ENCODE peak calls at places on chromosomes 5 and 9, in nine cellular contexts. U is mucosa of descending colon, V is right atrium auricular region, E is glutamatergic neuron, P is Panc1, H is astrocyte of the cerebellum, B is left ventricle myocardium inferior, O is upper lobe of right lung, R is psoas muscle. J is an unnamed sample.

GRCh38 chr5:74384851-74385250 is 255.7 kb downstream of the ENC1 start:
- DNase-seq in R (no peak), V (no peak), H (peak), E (no peak), B (no peak), U (no peak), P (no peak), O (no peak), J (no peak)

GRCh38 chr9:131275332-131276106 is 791 bp downstream of the FAM78A start:
- DNase-seq in P (no peak), O (no peak), E (peak), V (no peak), U (peak), H (no peak), R (peak), B (peak), J (no peak)

GRCh38 chr5:115351356-115352195 is 55.1 kb upstream of the CCDC112 start:
- DNase-seq in U (no peak), H (no peak), E (no peak), B (no peak), V (no peak), P (no peak), O (no peak), R (no peak), J (no peak)

GRCh38 chr5:126967808-126968466 is 62.4 kb downstream of the MARCHF3 start:
- DNase-seq in H (peak), R (no peak), U (no peak), P (no peak), E (no peak), O (no peak), B (no peak), V (no peak), J (peak)

GRCh38 chr9:10855847-10856246 is 243.0 kb upstream of the PTPRD start:
- DNase-seq in P (no peak), H (no peak), B (no peak), R (no peak), V (no peak), E (no peak), U (no peak), O (no peak), J (no peak)

GRCh38 chr5:167970002-167970401 is 321.4 kb upstream of the WWC1 start:
- DNase-seq in H (peak), U (no peak), E (no peak), P (no peak), V (no peak), B (no peak), R (no peak), O (no peak), J (no peak)

GRCh38 chr5:170330568-170331054 is 33.0 kb upstream of the LCP2 start:
- DNase-seq in P (no peak), H (no peak), B (no peak), E (no peak), O (no peak), V (no peak), U (no peak), R (no peak), J (no peak)

GRCh38 chr9:13284011-13284410 is 4.5 kb upstream of the MPDZ start:
- DNase-seq in B (no peak), H (no peak), U (no peak), E (no peak), R (no peak), O (no peak), V (no peak), P (no peak), J (no peak)

DNA sequence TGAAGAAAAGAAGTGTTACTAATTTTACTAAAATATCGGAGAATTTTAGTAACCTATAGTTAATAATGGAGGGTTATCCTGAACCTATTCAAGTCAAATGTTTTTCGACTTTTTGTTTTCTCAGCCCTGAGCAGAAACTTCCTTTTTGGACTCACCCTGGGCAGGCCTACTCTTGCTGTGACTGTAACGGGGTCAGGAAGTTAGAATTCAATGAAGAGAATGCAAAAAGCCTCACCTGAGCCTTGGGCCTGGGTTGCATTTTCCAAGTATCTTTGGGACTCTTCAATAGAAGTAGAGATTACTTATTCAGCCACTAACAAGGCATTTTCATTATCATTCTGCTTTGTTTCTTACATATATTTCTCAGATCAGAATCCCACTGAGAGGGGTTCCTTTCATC is 405.3 kb downstream of the TLR4 start:
- DNase-seq in V (no peak), O (no peak), R (no peak), U (no peak), H (no peak), B (no peak), E (no peak), P (no peak), J (no peak)
- TF ChIP-seq CTCF in V (no peak), O (no peak), R (no peak), U (no peak), H (no peak), B (no peak), E (no peak), P (no peak), J (no peak)

GRCh38 chr9:123525424-123525823 is 169.4 kb downstream of the CRB2 start:
- DNase-seq in O (no peak), E (no peak), R (no peak), B (no peak), U (no peak), V (no peak), H (no peak), P (no peak), J (no peak)

GRCh38 chr9:123524866-123525265 is 168.9 kb downstream of the CRB2 start:
- DNase-seq in O (no peak), P (no peak), E (no peak), V (no peak), H (no peak), B (no peak), U (no peak), R (no peak), J (no peak)

GRCh38 chr9:123528521-123528920 is 172.5 kb downstream of the CRB2 start:
- DNase-seq in B (no peak), E (no peak), O (no peak), U (no peak), R (no peak), H (no peak), P (no peak), V (no peak), J (no peak)

GRCh38 chr9:123523828-123524227 is 167.8 kb downstream of the CRB2 start:
- DNase-seq in R (no peak), B (no peak), H (no peak), E (no peak), V (no peak), P (no peak), O (no peak), U (no peak), J (no peak)

DNA sequence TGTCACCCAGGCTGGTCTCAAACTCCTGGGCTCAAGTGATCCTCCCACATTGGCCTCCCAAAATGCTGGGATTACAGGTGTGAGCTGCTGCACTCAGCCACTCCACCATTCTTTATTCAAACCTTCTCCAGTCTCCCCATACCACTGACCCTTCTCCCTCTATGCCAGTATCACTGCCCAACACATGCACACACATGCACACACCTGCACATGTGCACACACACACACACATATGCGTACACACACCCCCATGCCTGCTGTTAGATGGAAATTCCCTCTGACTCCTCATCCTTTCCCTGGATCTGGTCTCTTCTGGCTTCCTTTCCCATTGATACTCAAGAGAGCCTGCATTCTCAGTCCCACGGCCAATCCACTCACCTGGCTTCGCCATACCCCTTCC is 170.0 kb downstream of the CRB2 start:
- DNase-seq in R (no peak), H (no peak), E (no peak), P (no peak), B (no peak), O (no peak), U (no peak), V (no peak), J (no peak)
- TF ChIP-seq CTCF in R (no peak), H (no peak), E (no peak), P (no peak), B (no peak), O (no peak), U (no peak), V (no peak), J (no peak)

DNA sequence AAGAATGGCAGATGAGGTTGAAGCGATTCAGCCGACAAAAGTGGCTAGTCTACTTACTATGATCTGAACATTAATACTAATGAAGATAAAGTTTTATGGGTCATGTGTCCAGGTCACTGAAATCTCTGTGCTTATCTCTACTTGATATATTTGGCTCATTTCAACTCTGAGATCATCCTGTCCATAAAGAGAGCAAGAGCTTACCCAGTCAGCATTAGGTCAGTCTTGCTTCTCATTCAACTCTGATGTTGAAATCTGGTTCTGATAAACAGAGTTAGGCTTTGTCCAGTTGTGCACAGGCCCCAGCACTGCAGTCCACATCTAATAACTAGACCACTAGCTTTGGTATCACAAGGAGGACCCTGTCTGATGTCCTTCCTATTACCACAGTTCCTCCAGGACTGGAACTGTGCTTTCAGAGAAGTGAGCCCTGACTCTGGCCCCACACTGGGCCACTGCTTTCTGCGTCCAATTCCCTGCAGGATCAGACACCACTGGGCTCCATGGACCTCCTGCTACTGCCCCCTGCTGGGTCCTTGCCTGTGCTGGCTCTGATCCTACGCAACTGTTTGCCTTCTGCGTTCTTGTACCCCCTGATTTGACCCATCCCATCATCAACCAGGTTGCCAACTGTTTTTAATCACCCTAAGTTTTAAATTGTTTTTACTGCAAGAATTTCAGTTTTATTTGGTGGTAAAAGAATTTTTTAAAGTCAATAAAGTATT is 23.7 kb upstream of the FAM120A start:
- DNase-seq in R (no peak), H (no peak), V (no peak), E (peak), U (peak), P (no peak), O (no peak), B (no peak), J (no peak)
- TF ChIP-seq CTCF in R (no peak), H (no peak), V (no peak), E (no peak), U (no peak), P (peak), O (peak), B (peak), J (peak)

DNA sequence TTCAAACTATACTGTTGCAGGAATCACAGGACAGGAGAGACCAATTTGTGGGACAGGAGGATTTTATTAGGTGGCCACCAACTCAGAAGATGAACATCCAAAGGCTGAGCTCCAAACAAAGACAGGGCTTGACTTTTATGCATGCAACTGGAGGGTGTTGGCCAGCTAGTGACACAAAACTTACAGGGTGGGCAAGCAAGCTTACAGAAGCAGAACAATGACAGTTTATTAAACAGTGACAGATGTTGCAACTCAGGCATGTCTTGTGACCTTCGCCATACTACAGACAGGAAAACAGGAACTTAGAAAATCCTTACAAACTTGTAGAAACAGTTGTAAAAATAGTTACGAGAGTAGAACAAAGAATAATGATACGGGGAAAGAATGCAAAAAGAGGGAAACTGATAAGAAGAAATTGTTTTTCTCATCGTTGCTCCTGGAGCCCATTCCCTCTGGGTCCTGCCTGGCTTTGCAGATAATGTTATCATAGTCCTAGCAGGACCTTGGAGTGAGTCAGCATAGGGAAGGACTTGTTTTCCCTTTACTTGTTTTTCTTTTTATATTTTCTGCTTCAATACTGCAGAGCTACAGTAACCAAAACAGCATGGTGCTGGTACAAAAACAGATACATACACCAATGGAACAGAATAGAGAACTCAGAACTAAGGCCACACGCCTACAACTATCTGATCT is 2083.0 kb upstream of the ACO1 start:
- DNase-seq in E (no peak), R (no peak), V (no peak), O (no peak), B (no peak), P (no peak), U (peak), H (no peak), J (no peak)
- TF ChIP-seq CTCF in E (no peak), R (no peak), V (no peak), O (no peak), B (no peak), P (no peak), U (no peak), H (no peak), J (no peak)

GRCh38 chr9:113853333-113853732 is 22.8 kb upstream of the ZNF618 start:
- DNase-seq in E (no peak), P (peak), R (no peak), V (no peak), U (peak), B (no peak), H (no peak), O (no peak), J (no peak)
- TF ChIP-seq CTCF in E (peak), P (peak), R (peak), V (no peak), U (no peak), B (peak), H (peak), O (peak), J (peak)

GRCh38 chr5:119451561-119451960 is 736 bp upstream of the HSD17B4 start:
- DNase-seq in O (no peak), B (no peak), R (no peak), H (no peak), P (no peak), V (no peak), U (no peak), E (no peak), J (no peak)
- TF ChIP-seq CTCF in O (no peak), B (no peak), R (no peak), H (no peak), P (no peak), V (no peak), U (no peak), E (no peak), J (no peak)